ENCODE peak calls at places on chromosomes 1 and 21, in six cellular contexts. A, F, K, V, B and D are unnamed samples.

GRCh38 chr1:4825841-4826450 is 171.5 kb downstream of the AJAP1 start:
- DNase-seq in K (no peak), B (no peak), F (peak; percentile 45), A (no peak), V (no peak), D (peak; percentile 47)

GRCh38 chr1:239011382-239011781 is 375.0 kb upstream of the CHRM3 start:
- DNase-seq in B (no peak), K (no peak), A (no peak), V (no peak), F (no peak), D (no peak)

GRCh38 chr1:150560011-150560438 is 10.8 kb downstream of the ADAMTSL4 start:
- DNase-seq in F (peak; percentile 89), B (peak; percentile 85), K (peak; percentile 57), V (peak; percentile 83), A (peak; percentile 70), D (peak; percentile 63)

GRCh38 chr1:58864654-58865053 is 80.8 kb upstream of the JUN start:
- DNase-seq in F (no peak), B (no peak), A (no peak), V (no peak), K (no peak), D (no peak)

GRCh38 chr1:82565146-82565545 is 764.4 kb downstream of the ADGRL2 start:
- DNase-seq in B (no peak), V (peak; percentile 82), F (no peak), A (peak; percentile 76), K (peak; percentile 40), D (peak; percentile 15)

GRCh38 chr1:18109058-18109755 is 1.6 kb downstream of the IGSF21 start:
- DNase-seq in K (no peak), F (no peak), A (peak; percentile 50), V (no peak), B (no peak), D (no peak)

GRCh38 chr1:154193821-154194220 is 1.9 kb upstream of the TPM3 start:
- DNase-seq in A (peak; percentile 35), B (no peak), K (no peak), F (no peak), V (no peak), D (no peak)

GRCh38 chr1:231190456-231190855 is 28.6 kb downstream of the TRIM67 start:
- DNase-seq in A (no peak), V (no peak), B (no peak), K (no peak), F (no peak), D (no peak)

GRCh38 chr21:41290106-41290799 is 26.3 kb upstream of the FAM3B start:
- DNase-seq in V (no peak), A (no peak), K (no peak), B (no peak), F (no peak), D (no peak)

GRCh38 chr1:236552901-236553300 is 29.1 kb downstream of the LGALS8 start:
- DNase-seq in K (no peak), A (no peak), B (no peak), F (no peak), V (peak; percentile 5), D (no peak)

GRCh38 chr1:155282488-155283086 is 5.3 kb downstream of the HCN3 start:
- DNase-seq in A (no peak), V (no peak), B (no peak), K (no peak), F (no peak), D (no peak)

GRCh38 chr1:53636621-53637171 is 102.3 kb downstream of the GLIS1 start:
- DNase-seq in F (no peak), K (no peak), B (no peak), V (no peak), A (no peak), D (no peak)

GRCh38 chr1:177490786-177491185 is 320.0 kb downstream of the BRINP2 start:
- DNase-seq in V (no peak), A (no peak), K (no peak), F (no peak), B (no peak), D (no peak)

GRCh38 chr1:193013005-193013404 is 46.2 kb downstream of the UCHL5 start:
- DNase-seq in V (peak; percentile 78), F (no peak), K (no peak), A (no peak), B (no peak), D (no peak)

GRCh38 chr1:154353460-154353904 is 28.2 kb downstream of the ATP8B2 start:
- DNase-seq in A (no peak), K (no peak), V (peak; percentile 65), B (peak; percentile 44), F (peak; percentile 55), D (peak; percentile 29)

GRCh38 chr1:153946622-153947246 is at the start of gene DENND4B:
- DNase-seq in A (peak; percentile 86), K (peak; percentile 55), F (peak; percentile 95), V (peak; percentile 94), B (peak; percentile 86), D (peak; percentile 89)

GRCh38 chr1:221517961-221518360 is 223.9 kb downstream of the DUSP10 start:
- DNase-seq in V (peak; percentile 95), A (no peak), B (no peak), K (no peak), F (no peak), D (no peak)

GRCh38 chr1:65195495-65196417 is 47.8 kb downstream of the AK4 start:
- DNase-seq in B (no peak), F (no peak), V (no peak), A (peak; percentile 64), K (no peak), D (peak; percentile 55)

GRCh38 chr1:232923739-232924386 is 26.5 kb upstream of the NTPCR start:
- DNase-seq in B (no peak), K (no peak), A (peak; percentile 85), V (no peak), F (peak; percentile 31), D (no peak)

GRCh38 chr21:28789571-28789970 is 203.1 kb downstream of the LTN1 start:
- DNase-seq in F (no peak), V (no peak), A (no peak), K (no peak), B (no peak), D (no peak)

GRCh38 chr1:163013826-163014600 is 55.1 kb upstream of the RGS4 start:
- DNase-seq in A (peak; percentile 35), B (no peak), K (peak; percentile 60), V (no peak), F (no peak), D (no peak)

GRCh38 chr21:26847951-26848350 is 2.7 kb upstream of the ADAMTS1 start:
- DNase-seq in A (no peak), B (no peak), K (no peak), F (no peak), V (no peak), D (no peak)